ENCODE peak calls at places on chromosomes 5 and 9, in eight cellular contexts. P is IMR-90; F is mesenchymal stem cell; B is naive thymus-derived CD4-positive, alpha-beta T cell; J is GM12878; Q is neural progenitor cell; W is left ventricle myocardium inferior; K is upper lobe of right lung. L is an unnamed sample. For H3K4me1 and H3K9me3, the result is how much of the 10 kb centered on the place peaks cover.

GRCh38 chr5:137594717-137595116 is 95.6 kb upstream of the SPOCK1 start:
- DNase-seq in P (peak), F (no peak), B (no peak), J (no peak), Q (peak), W (no peak), K (no peak), L (no peak)

GRCh38 chr9:128362774-128363173 is 8.4 kb upstream of the URM1 start:
- DNase-seq in P (no peak), F (no peak), B (no peak), J (no peak), Q (no peak), W (no peak), K (no peak), L (no peak)

GRCh38 chr9:94921072-94921471 is 194.6 kb downstream of the AOPEP start:
- DNase-seq in P (peak), F (peak), B (no peak), J (no peak), Q (no peak), W (no peak), K (no peak), L (no peak)

GRCh38 chr5:87410941-87411340 is 1.8 kb downstream of the CCNH start:
- DNase-seq in P (peak), F (peak), B (no peak), J (no peak), Q (no peak), W (no peak), K (no peak), L (no peak)

GRCh38 chr9:123953601-123954011 is 23.7 kb upstream of the DENND1A start:
- DNase-seq in P (no peak), F (no peak), B (no peak), J (no peak), Q (no peak), W (no peak), K (no peak), L (peak)

GRCh38 chr5:73114029-73114688 is 6.2 kb upstream of the TMEM171 start:
- DNase-seq in P (no peak), F (no peak), B (no peak), J (no peak), Q (no peak), W (no peak), K (no peak), L (no peak)

GRCh38 chr5:10524376-10525123 is 39.3 kb upstream of the ANKRD33B start:
- DNase-seq in P (peak), F (peak), B (no peak), J (no peak), Q (no peak), W (no peak), K (no peak), L (no peak)

GRCh38 chr5:115661156-115661555 is 35.3 kb upstream of the TMED7 start:
- DNase-seq in P (no peak), F (no peak), B (no peak), J (no peak), Q (no peak), W (no peak), K (no peak), L (no peak)

GRCh38 chr9:37066139-37066725 is 32.2 kb upstream of the PAX5 start:
- DNase-seq in P (no peak), F (no peak), B (no peak), J (no peak), Q (no peak), W (no peak), K (no peak), L (no peak)

GRCh38 chr5:149632311-149633251 is 51.3 kb downstream of the ARHGEF37 start:
- DNase-seq in P (peak), F (peak), B (no peak), J (no peak), Q (no peak), W (no peak), K (no peak), L (no peak)

GRCh38 chr5:142906863-142907671 is 136.9 kb downstream of the ARHGAP26 start:
- DNase-seq in P (peak), F (peak), B (no peak), J (no peak), Q (no peak), W (peak), K (no peak), L (no peak)

GRCh38 chr5:61309115-61309514 is 22.9 kb upstream of the ZSWIM6 start:
- DNase-seq in P (no peak), F (no peak), B (no peak), J (no peak), Q (no peak), W (no peak), K (no peak), L (no peak)

GRCh38 chr5:76499528-76500161 is 96.6 kb downstream of the IQGAP2 start:
- DNase-seq in P (no peak), F (no peak), B (no peak), J (no peak), Q (no peak), W (no peak), K (no peak), L (no peak)

GRCh38 chr9:87206064-87206661 is 258.9 kb upstream of the GAS1 start:
- DNase-seq in P (peak), F (peak), B (no peak), J (no peak), Q (no peak), W (no peak), K (no peak), L (no peak)

GRCh38 chr5:66513130-66513529 is 83.1 kb upstream of the MAST4 start:
- DNase-seq in P (no peak), F (no peak), B (no peak), J (no peak), Q (no peak), W (no peak), K (no peak), L (no peak)

GRCh38 chr9:127974769-127975261 is 6.0 kb downstream of the EEIG1 start:
- DNase-seq in P (no peak), F (no peak), B (no peak), J (no peak), Q (peak), W (no peak), K (no peak), L (no peak)

GRCh38 chr5:38600334-38601045 is 44.0 kb upstream of the LIFR start:
- DNase-seq in P (peak), F (peak), B (no peak), J (no peak), Q (no peak), W (no peak), K (no peak), L (no peak)

GRCh38 chr9:123929870-123930831 is at the start of gene DENND1A:
- DNase-seq in P (peak), F (peak), B (peak), J (no peak), Q (peak), W (peak), K (peak), L (peak)

GRCh38 chr5:126858441-126858840 is 81.5 kb downstream of the LMNB1 start:
- DNase-seq in P (no peak), F (no peak), B (no peak), J (no peak), Q (no peak), W (no peak), K (no peak), L (no peak)

GRCh38 chr5:83255268-83255667 is 177.9 kb downstream of the XRCC4 start:
- DNase-seq in P (peak), F (no peak), B (no peak), J (no peak), Q (no peak), W (no peak), K (no peak), L (no peak)

GRCh38 chr5:144142030-144142825 is 28.2 kb downstream of the YIPF5 start:
- DNase-seq in P (peak), F (peak), B (no peak), J (peak), Q (peak), W (no peak), K (no peak), L (peak)

GRCh38 chr5:108801776-108802175 is 54.1 kb downstream of the FER start:
- DNase-seq in P (peak), F (peak), B (no peak), J (no peak), Q (no peak), W (no peak), K (no peak), L (no peak)

GRCh38 chr5:115774684-115775083 is 41.8 kb downstream of the CDO1 start:
- DNase-seq in P (no peak), F (no peak), B (no peak), J (no peak), Q (no peak), W (peak), K (no peak), L (no peak)

GRCh38 chr9:21174671-21175070 is 8.2 kb upstream of the IFNA21 start:
- DNase-seq in P (no peak), F (no peak), B (no peak), J (no peak), Q (no peak), W (no peak), K (no peak), L (no peak)

GRCh38 chr9:95455714-95456113 is 61.1 kb downstream of the PTCH1 start:
- DNase-seq in P (no peak), F (no peak), B (no peak), J (no peak), Q (no peak), W (no peak), K (no peak), L (no peak)

GRCh38 chr5:33170414-33170813 is 270.4 kb upstream of the TARS1 start:
- DNase-seq in P (no peak), F (peak), B (no peak), J (no peak), Q (peak), W (no peak), K (no peak), L (no peak)

GRCh38 chr5:40224421-40224820 is 455.3 kb upstream of the PTGER4 start:
- DNase-seq in P (peak), F (no peak), B (no peak), J (no peak), Q (no peak), W (no peak), K (no peak), L (no peak)

GRCh38 chr9:111483419-111483861 is 743 bp downstream of the ECPAS start:
- DNase-seq in P (no peak), F (no peak), B (peak), J (no peak), Q (no peak), W (no peak), K (peak), L (peak)

GRCh38 chr5:74061292-74061691 is 435.3 kb downstream of the ARHGEF28 start:
- DNase-seq in P (no peak), F (no peak), B (no peak), J (no peak), Q (no peak), W (no peak), K (no peak), L (no peak)

GRCh38 chr9:89603629-89604462 is 966 bp upstream of the GADD45G start:
- DNase-seq in P (peak), F (peak), B (peak), J (no peak), Q (peak), W (peak), K (peak), L (peak)

GRCh38 chr9:1048853-1049252 is 1.3 kb upstream of the DMRT2 start:
- DNase-seq in P (no peak), F (no peak), B (no peak), J (no peak), Q (no peak), W (no peak), K (no peak), L (no peak)

GRCh38 chr5:176874198-176874780 is 24.9 kb downstream of the HK3 start:
- DNase-seq in P (no peak), F (no peak), B (no peak), J (no peak), Q (no peak), W (no peak), K (no peak), L (no peak)

GRCh38 chr5:56817306-56817986 is 2.1 kb downstream of the MAP3K1 start:
- DNase-seq in P (no peak), F (no peak), B (no peak), J (no peak), Q (no peak), W (no peak), K (no peak), L (no peak)

GRCh38 chr9:136983167-136983566 is 374 bp downstream of the LCNL1 start:
- DNase-seq in P (no peak), F (no peak), B (no peak), J (no peak), Q (no peak), W (no peak), K (no peak), L (no peak)

GRCh38 chr5:172274951-172275753 is 8.4 kb downstream of the UBTD2 start:
- DNase-seq in P (no peak), F (peak), B (peak), J (peak), Q (no peak), W (no peak), K (no peak), L (peak)

GRCh38 chr9:3514786-3515185 is 11.0 kb downstream of the RFX3 start:
- DNase-seq in P (no peak), F (no peak), B (no peak), J (no peak), Q (no peak), W (no peak), K (no peak), L (no peak)

DNA sequence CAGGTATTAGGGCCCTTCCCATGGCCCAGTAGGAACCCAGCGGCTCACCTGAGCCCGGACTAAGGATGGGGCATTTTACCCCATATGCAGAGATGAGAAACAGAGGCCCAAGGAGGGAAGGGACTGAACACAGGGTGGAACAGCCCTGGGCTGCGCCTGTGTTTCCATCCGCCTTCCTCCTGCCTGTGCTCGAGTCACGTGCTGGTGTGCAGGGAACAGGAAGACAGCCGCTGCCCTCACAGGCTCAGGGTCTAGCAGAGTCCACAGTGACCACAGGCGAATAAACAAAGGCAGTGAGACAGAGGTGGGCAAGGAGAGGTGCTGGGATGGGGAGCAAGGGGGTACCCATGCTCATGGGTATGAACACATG is 129.4 kb downstream of the C9orf50 start:
- DNase-seq in P (no peak), F (no peak), B (no peak), J (no peak), Q (no peak), W (peak), K (peak), L (no peak)
- H3K4me1 ChIP-seq in P (half or more), F (half or more), B (under half), J (under half), Q (under half), W (half or more), K (half or more), L (half or more)

GRCh38 chr9:112997236-112997941 is 14.6 kb downstream of the ZNF883 start:
- DNase-seq in P (no peak), F (no peak), B (no peak), J (no peak), Q (no peak), W (no peak), K (no peak), L (no peak)
- H3K9me3 ChIP-seq in P (under half), F (half or more), B (half or more), J (under half), Q (half or more), W (half or more), K (half or more), L (half or more)

GRCh38 chr5:151684690-151685361 is 1.9 kb downstream of the SPARC start:
- DNase-seq in P (peak), F (peak), B (no peak), J (no peak), Q (peak), W (no peak), K (no peak), L (no peak)
- H3K4me3 ChIP-seq in P (peak), F (peak), B (no peak), J (peak), Q (peak), W (peak), K (peak), L (no peak)

GRCh38 chr9:129562917-129563316 is 58.0 kb downstream of the C9orf50 start:
- DNase-seq in P (no peak), F (no peak), B (no peak), J (no peak), Q (no peak), W (no peak), K (no peak), L (no peak)
- H3K4me1 ChIP-seq in P (under half), F (under half), B (under half), J (under half), Q (under half), W (under half), K (under half), L (under half)

GRCh38 chr5:125126050-125126449 is 379.6 kb upstream of the ZNF608 start:
- DNase-seq in P (no peak), F (no peak), B (no peak), J (no peak), Q (no peak), W (no peak), K (no peak), L (no peak)
- H3K9me3 ChIP-seq in P (under half), F (under half), B (under half), J (under half), Q (under half), W (under half), K (under half), L (under half)

GRCh38 chr5:151173711-151174611 is 16.4 kb upstream of the ANXA6 start:
- DNase-seq in P (no peak), F (no peak), B (no peak), J (no peak), Q (no peak), W (no peak), K (no peak), L (no peak)
- H3K4me3 ChIP-seq in P (peak), F (peak), B (no peak), J (no peak), Q (no peak), W (peak), K (no peak), L (no peak)

GRCh38 chr9:110111868-110112267 is 96.1 kb downstream of the C9orf152 start:
- DNase-seq in P (no peak), F (no peak), B (no peak), J (no peak), Q (no peak), W (no peak), K (no peak), L (no peak)
- H3K4me1 ChIP-seq in P (under half), F (under half), B (under half), J (under half), Q (under half), W (half or more), K (under half), L (under half)